ENCODE peak calls at places on chromosomes 11 and 22, in four cellular contexts. B, A, H and L are unnamed samples.

GRCh38 chr22:28940441-28940840 is 57.1 kb downstream of the ZNRF3 start:
- DNase-seq in B (no peak), H (no peak), A (no peak), L (no peak)

GRCh38 chr11:121520243-121521144 is 67.7 kb upstream of the SORL1-AS1 start:
- DNase-seq in A (peak), H (peak), B (no peak), L (no peak)

GRCh38 chr22:30185129-30185528 is 61.4 kb downstream of the LIF start:
- DNase-seq in B (no peak), H (no peak), A (peak), L (no peak)

GRCh38 chr11:102734650-102735049 is 9.9 kb upstream of the MMP8 start:
- DNase-seq in A (no peak), B (no peak), H (no peak), L (no peak)

GRCh38 chr11:122440783-122441701 is 214.5 kb upstream of the UBASH3B start:
- DNase-seq in A (no peak), B (peak), H (no peak), L (no peak)

GRCh38 chr11:10091314-10092045 is 202.5 kb downstream of the SBF2 start:
- DNase-seq in A (no peak), B (no peak), H (no peak), L (no peak)

GRCh38 chr11:69651834-69652620 is 11.1 kb downstream of the CCND1 start:
- DNase-seq in A (no peak), H (no peak), B (no peak), L (no peak)

GRCh38 chr11:75627879-75628668 is 40.8 kb downstream of the MAP6 start:
- DNase-seq in H (no peak), A (no peak), B (no peak), L (no peak)

GRCh38 chr11:11787305-11788066 is 54.3 kb upstream of the USP47 start:
- DNase-seq in B (peak), A (peak), H (peak), L (peak)

GRCh38 chr11:78228467-78228866 is 39.7 kb downstream of the USP35 start:
- DNase-seq in A (peak), B (no peak), H (no peak), L (no peak)

DNA sequence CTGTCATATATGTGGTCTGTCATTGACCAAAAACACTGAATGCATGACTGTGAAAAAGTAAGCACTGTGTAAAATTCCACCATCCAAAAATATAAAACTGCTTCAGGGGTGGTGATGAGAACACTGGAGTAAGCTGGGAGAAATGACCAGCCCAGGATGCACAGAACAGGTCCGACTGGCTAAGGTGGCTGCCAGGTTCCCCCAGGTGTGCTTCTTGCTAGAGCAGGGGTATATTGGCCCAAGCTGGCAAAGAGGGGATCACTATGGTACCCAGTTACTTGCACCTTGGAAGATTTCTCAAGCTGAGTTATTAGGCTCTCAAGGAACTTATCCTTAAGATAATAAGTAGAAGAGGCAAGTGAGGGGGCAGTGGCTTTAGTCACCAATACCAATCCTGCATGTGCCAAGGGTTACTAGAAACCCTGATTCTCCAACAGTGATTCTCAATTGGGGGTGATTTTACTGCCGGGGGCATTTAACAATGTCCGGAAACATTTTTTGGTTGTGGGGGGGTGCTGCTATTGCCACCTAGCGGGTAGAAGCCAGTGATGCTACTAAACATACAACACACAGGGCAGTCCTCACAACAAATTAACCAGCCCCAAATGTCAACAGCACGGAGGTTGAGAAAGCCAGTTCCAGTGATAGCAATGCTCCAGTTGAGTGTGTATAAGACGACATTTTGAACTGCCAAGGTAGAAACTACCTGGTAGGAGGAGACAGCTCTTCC is 15.7 kb downstream of the SNU13 start:
- DNase-seq in H (no peak), B (no peak), A (no peak), L (no peak)
- TF ChIP-seq CTCF in H (peak), B (no peak), A (peak), L (no peak)

DNA sequence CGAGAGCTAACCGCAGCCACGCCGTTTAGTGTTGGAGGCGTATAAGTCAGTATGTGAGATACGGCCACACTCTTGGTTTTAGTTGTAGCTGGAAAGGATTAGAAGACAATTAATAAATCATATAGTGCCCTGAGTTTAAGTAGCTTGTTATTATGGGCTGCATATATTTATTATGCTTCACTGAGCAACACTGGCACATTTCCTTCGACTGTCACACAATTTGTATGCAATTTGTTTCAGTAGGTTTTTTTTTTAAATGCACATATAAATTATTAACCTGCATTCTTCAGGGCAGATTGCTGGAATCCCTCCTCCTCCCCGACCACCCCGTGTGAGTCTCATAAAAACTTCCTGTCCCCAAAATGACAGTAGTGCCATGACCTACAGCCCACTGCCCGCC is 56.9 kb downstream of the PKNOX2 start:
- DNase-seq in B (no peak), A (no peak), H (no peak), L (no peak)
- TF ChIP-seq CTCF in B (no peak), A (no peak), H (no peak), L (no peak)

DNA sequence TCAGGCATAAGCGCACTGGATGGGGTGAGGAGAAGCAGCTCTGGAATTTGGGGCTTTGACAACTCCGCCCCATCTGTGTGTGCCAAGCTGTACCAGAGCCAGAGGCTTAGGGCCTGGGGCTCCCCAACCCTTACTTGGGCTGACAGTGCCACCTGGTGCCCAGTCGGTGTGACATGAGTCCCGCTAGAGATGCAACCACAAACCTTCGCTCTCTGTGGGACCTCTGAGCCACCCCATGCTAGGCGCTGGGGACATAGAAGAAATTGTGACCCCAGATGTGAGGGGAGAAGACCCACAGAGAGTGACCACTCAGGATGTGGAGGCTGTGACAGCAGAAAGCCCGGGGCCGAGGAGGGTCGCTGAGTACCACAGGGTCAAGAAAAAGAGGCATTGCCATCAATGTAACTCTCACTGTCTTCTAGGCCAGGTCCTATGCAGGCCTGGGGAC is 36.0 kb upstream of the FCHSD2 start:
- DNase-seq in H (peak), A (peak), B (peak), L (peak)
- TF ChIP-seq CTCF in H (peak), A (peak), B (peak), L (peak)

GRCh38 chr11:68632802-68633201 is 51.5 kb upstream of the GAL start:
- DNase-seq in B (peak), H (peak), A (peak), L (no peak)
- TF ChIP-seq CTCF in B (peak), H (peak), A (peak), L (no peak)

GRCh38 chr11:116730241-116730561 is 42.6 kb downstream of the BUD13 start:
- DNase-seq in H (no peak), B (no peak), A (no peak), L (no peak)

GRCh38 chr11:116729501-116730240 is 43.1 kb downstream of the BUD13 start:
- DNase-seq in A (no peak), B (no peak), H (no peak), L (no peak)

GRCh38 chr11:116730568-116730967 is 42.2 kb downstream of the BUD13 start:
- DNase-seq in A (no peak), H (no peak), B (no peak), L (no peak)

GRCh38 chr11:116731821-116732739 is 40.7 kb downstream of the BUD13 start:
- DNase-seq in B (peak), A (no peak), H (no peak), L (no peak)

GRCh38 chr11:116731097-116731761 is 41.6 kb downstream of the BUD13 start:
- DNase-seq in B (peak), H (no peak), A (no peak), L (no peak)
- TF ChIP-seq CTCF in B (no peak), H (no peak), A (no peak), L (no peak)

DNA sequence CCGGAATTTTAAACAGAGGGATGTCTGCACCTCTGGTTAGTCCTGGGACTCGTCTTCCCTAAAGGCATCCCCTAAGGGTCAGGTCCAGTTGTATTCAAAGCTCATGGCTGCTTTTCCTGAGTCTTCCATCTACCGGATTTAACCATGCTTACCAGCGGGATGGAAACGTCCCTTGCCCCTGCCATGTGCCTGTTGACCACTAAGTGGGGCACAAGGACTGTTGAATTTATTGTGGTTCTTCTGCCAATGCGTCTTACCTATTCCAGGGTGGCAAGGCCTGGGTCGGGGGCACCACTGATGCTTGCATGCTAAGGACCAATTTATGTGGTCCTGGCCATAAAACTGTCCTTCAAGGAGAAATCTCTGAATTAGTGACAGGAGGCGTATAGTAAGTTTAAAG is 25.6 kb downstream of the ANKRD42 start:
- DNase-seq in H (no peak), B (peak), A (no peak), L (no peak)
- TF ChIP-seq CTCF in H (no peak), B (peak), A (no peak), L (no peak)

GRCh38 chr11:76836613-76837291 is 24.0 kb upstream of the ACER3 start:
- DNase-seq in H (no peak), A (no peak), B (no peak), L (no peak)
- TF ChIP-seq CTCF in H (peak), A (no peak), B (no peak), L (no peak)

DNA sequence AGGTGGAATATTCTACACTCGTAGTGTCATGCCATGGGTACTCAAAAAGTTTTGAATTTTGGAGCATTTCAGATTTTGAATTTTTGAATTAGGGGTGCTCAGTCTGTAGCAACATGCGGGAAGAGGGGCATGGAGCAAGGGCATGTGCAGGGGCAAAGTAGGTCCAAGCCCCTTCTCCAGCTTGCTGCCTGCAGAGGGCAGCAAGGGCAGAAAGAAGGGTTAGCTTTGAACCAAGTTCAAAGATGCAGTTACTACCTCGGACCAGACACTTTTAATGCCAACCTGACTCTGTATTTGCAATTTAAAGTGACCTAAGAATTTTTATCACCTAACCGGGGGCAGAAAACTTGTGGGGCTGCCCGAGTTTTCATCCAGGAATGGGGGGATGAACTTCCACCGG is 68.2 kb downstream of the CD82 start:
- DNase-seq in A (no peak), B (no peak), H (no peak), L (no peak)
- TF ChIP-seq CTCF in A (peak), B (no peak), H (peak), L (no peak)